ENCODE peak calls at places on chromosomes 1 and 21, in ten cellular contexts. Q is epithelial cell of esophagus; E is Karpas-422; K is substantia nigra; S is adrenal gland; J is activated T-helper 1 cell treated with anti-CD3 and anti-CD28 coated beads, Interleukin-2, amount 50 U/mL, for 16 hours; T is NCI-H2081; U is pulmonary artery endothelial cell; N is stimulated activated naive CD4-positive, alpha-beta T cell; Y is occipital lobe. X is an unnamed sample.

GRCh38 chr1:74010206-74010605 is 187.8 kb downstream of the LRRIQ3 start:
- DNase-seq in T (no peak), Q (no peak), E (no peak), Y (no peak), K (no peak), N (no peak), J (no peak), U (no peak), S (no peak), X (no peak)

GRCh38 chr1:21931171-21932093 is 5.7 kb downstream of the HSPG2 start:
- DNase-seq in K (no peak), T (no peak), Q (peak), U (no peak), S (peak), Y (no peak), J (no peak), N (no peak), E (no peak), X (no peak)

GRCh38 chr1:1256956-1257871 is 10.7 kb upstream of the C1QTNF12 start:
- DNase-seq in Q (no peak), S (no peak), T (no peak), E (no peak), Y (no peak), J (no peak), N (no peak), U (no peak), K (no peak), X (no peak)

GRCh38 chr1:36457691-36458090 is 6.5 kb downstream of the MRPS15 start:
- DNase-seq in S (no peak), T (no peak), K (no peak), N (peak), E (no peak), Q (no peak), Y (no peak), J (no peak), U (no peak), X (no peak)

GRCh38 chr1:26477446-26478152 is 5.4 kb downstream of the HMGN2 start:
- DNase-seq in J (no peak), K (no peak), N (no peak), E (peak), Y (no peak), Q (no peak), U (no peak), S (no peak), T (no peak), X (no peak)

GRCh38 chr1:159881930-159882839 is 17.8 kb downstream of the CFAP45 start:
- DNase-seq in J (no peak), E (no peak), K (peak), N (peak), U (peak), Q (peak), Y (no peak), T (peak), S (peak), X (peak)

GRCh38 chr1:30068787-30069472 is 654.5 kb downstream of the MATN1 start:
- DNase-seq in T (no peak), E (no peak), J (no peak), U (no peak), Q (no peak), Y (no peak), S (no peak), K (no peak), N (no peak), X (no peak)

GRCh38 chr1:48853006-48853405 is 76.3 kb upstream of the BEND5 start:
- DNase-seq in N (no peak), Q (peak), J (no peak), U (no peak), K (no peak), E (no peak), Y (peak), T (no peak), S (no peak), X (no peak)

GRCh38 chr1:30721311-30722174 is 1.8 kb downstream of the MATN1 start:
- DNase-seq in U (no peak), N (no peak), E (no peak), Y (no peak), S (no peak), Q (no peak), J (no peak), K (no peak), T (no peak), X (no peak)

GRCh38 chr1:46903481-46903880 is 37.8 kb downstream of the CYP4A11 start:
- DNase-seq in Y (no peak), S (no peak), U (no peak), K (no peak), N (no peak), Q (no peak), E (no peak), J (no peak), T (no peak), X (no peak)

GRCh38 chr1:51410568-51411460 is 80.5 kb upstream of the TTC39A start:
- DNase-seq in Q (no peak), Y (no peak), E (no peak), T (no peak), N (no peak), J (no peak), S (no peak), K (no peak), U (no peak), X (no peak)

GRCh38 chr1:81113688-81114087 is 687.0 kb upstream of the ADGRL2 start:
- DNase-seq in N (no peak), S (no peak), K (no peak), J (no peak), E (no peak), Y (no peak), Q (peak), T (no peak), U (no peak), X (no peak)

GRCh38 chr1:168488153-168488552 is 55.6 kb downstream of the XCL2 start:
- DNase-seq in U (no peak), K (no peak), Y (no peak), S (peak), T (peak), N (no peak), E (no peak), Q (peak), J (no peak), X (no peak)

GRCh38 chr1:158019177-158019868 is 25.9 kb downstream of the KIRREL1 start:
- DNase-seq in Y (no peak), J (no peak), E (no peak), Q (peak), U (peak), T (no peak), S (peak), K (no peak), N (no peak), X (no peak)

GRCh38 chr1:185559684-185560310 is 174.4 kb upstream of the HMCN1 start:
- DNase-seq in S (peak), N (peak), T (no peak), Q (peak), J (peak), U (no peak), K (peak), Y (no peak), E (peak), X (peak)

GRCh38 chr21:35811115-35811806 is 249.1 kb downstream of the SETD4 start:
- DNase-seq in S (no peak), Y (no peak), T (no peak), J (no peak), K (no peak), Q (no peak), N (no peak), U (no peak), E (no peak), X (no peak)

GRCh38 chr1:35447278-35447677 is 109.9 kb downstream of the KIAA0319L start:
- DNase-seq in S (no peak), K (no peak), Q (no peak), T (no peak), N (no peak), E (no peak), Y (no peak), U (no peak), J (no peak), X (no peak)

GRCh38 chr21:38773108-38774061 is 32.3 kb upstream of the ETS2 start:
- DNase-seq in E (no peak), J (no peak), U (peak), T (no peak), N (no peak), S (no peak), Q (peak), Y (no peak), K (no peak), X (no peak)

GRCh38 chr1:178931843-178932551 is 61.1 kb upstream of the ANGPTL1 start:
- DNase-seq in K (no peak), U (no peak), J (no peak), Y (no peak), Q (peak), E (peak), T (no peak), N (no peak), S (peak), X (no peak)

GRCh38 chr1:34013136-34013535 is 149.3 kb downstream of the HMGB4 start:
- DNase-seq in E (no peak), Q (no peak), Y (no peak), J (no peak), T (no peak), S (no peak), N (no peak), U (no peak), K (no peak), X (no peak)

GRCh38 chr21:39676054-39676771 is 63.5 kb downstream of the B3GALT5 start:
- DNase-seq in T (peak), K (no peak), U (no peak), N (no peak), Y (no peak), J (no peak), S (peak), E (no peak), Q (peak), X (peak)

GRCh38 chr1:41500378-41500777 is 15.9 kb upstream of the EDN2 start:
- DNase-seq in T (no peak), U (no peak), E (no peak), Y (no peak), N (no peak), K (no peak), J (no peak), Q (peak), S (peak), X (no peak)

GRCh38 chr1:180951881-180952656 is 39.4 kb downstream of the KIAA1614 start:
- DNase-seq in Y (no peak), J (no peak), S (no peak), E (no peak), U (no peak), Q (no peak), K (no peak), N (no peak), T (no peak), X (no peak)

GRCh38 chr1:180622658-180623508 is 8.9 kb upstream of the XPR1 start:
- DNase-seq in T (no peak), S (no peak), J (no peak), Y (no peak), U (no peak), Q (no peak), K (no peak), E (no peak), N (no peak), X (no peak)

GRCh38 chr21:44793269-44794030 is 8.2 kb downstream of the UBE2G2 start:
- DNase-seq in T (peak), Q (peak), K (peak), U (no peak), E (peak), Y (no peak), J (peak), S (peak), N (peak), X (peak)

GRCh38 chr1:12177999-12178441 is 11.2 kb downstream of the TNFRSF1B start:
- DNase-seq in S (peak), Y (no peak), E (no peak), N (peak), T (peak), K (no peak), J (peak), Q (peak), U (peak), X (peak)

GRCh38 chr21:38917045-38917774 is 111.5 kb downstream of the ETS2 start:
- DNase-seq in K (no peak), J (no peak), U (no peak), N (no peak), S (no peak), E (no peak), T (peak), Y (no peak), Q (peak), X (peak)

GRCh38 chr1:116738673-116739370 is 15.4 kb upstream of the CD2 start:
- DNase-seq in J (peak), S (peak), U (no peak), Q (peak), E (no peak), Y (no peak), N (peak), T (no peak), K (no peak), X (no peak)

GRCh38 chr1:236904874-236905741 is 99.1 kb downstream of the MT1HL1 start:
- DNase-seq in K (no peak), T (no peak), J (no peak), Y (no peak), S (peak), N (no peak), E (no peak), U (no peak), Q (peak), X (no peak)

GRCh38 chr1:162175393-162175792 is 105.9 kb downstream of the NOS1AP start:
- DNase-seq in K (no peak), T (no peak), J (no peak), S (no peak), U (no peak), Q (no peak), Y (no peak), E (no peak), N (no peak), X (no peak)

GRCh38 chr1:86860020-86860419 is 53.9 kb downstream of the SELENOF start:
- DNase-seq in S (no peak), E (no peak), T (no peak), Y (no peak), U (no peak), J (no peak), Q (no peak), N (no peak), K (no peak), X (no peak)

GRCh38 chr1:33670567-33670966 is 193.3 kb upstream of the HMGB4 start:
- DNase-seq in K (no peak), S (no peak), N (no peak), U (no peak), E (no peak), Y (no peak), J (no peak), Q (no peak), T (no peak), X (no peak)

GRCh38 chr1:224447251-224447650 is 12.7 kb upstream of the WDR26 start:
- DNase-seq in N (no peak), U (no peak), Q (peak), E (no peak), Y (no peak), K (no peak), T (no peak), S (peak), J (no peak), X (no peak)

X was measured in NCI-H146.